ENCODE peak calls at places on chromosomes 3 and 15, in five cellular contexts. T, W, G, Q and K are unnamed samples.

GRCh38 chr3:104069114-104069513 is 1297.6 kb upstream of the ALCAM start:
- DNase-seq in W (no peak), Q (no peak), G (no peak), T (no peak), K (no peak)

GRCh38 chr15:81398910-81399551 is 25.0 kb upstream of the TMC3 start:
- DNase-seq in T (peak), G (no peak), W (no peak), Q (no peak), K (no peak)

GRCh38 chr3:185737020-185737419 is 87.8 kb downstream of the IGF2BP2 start:
- DNase-seq in Q (no peak), G (no peak), T (peak), W (no peak), K (no peak)

GRCh38 chr15:39738998-39739397 is 43.6 kb downstream of the FSIP1 start:
- DNase-seq in T (no peak), Q (no peak), G (no peak), W (no peak), K (no peak)

GRCh38 chr15:76994001-76994400 is 925 bp upstream of the PSTPIP1 start:
- DNase-seq in T (no peak), W (no peak), G (peak), Q (no peak), K (no peak)

GRCh38 chr3:189292667-189293478 is 121.1 kb downstream of the TPRG1 start:
- DNase-seq in T (peak), W (no peak), Q (no peak), G (no peak), K (no peak)

GRCh38 chr15:31858026-31858425 is 172.3 kb upstream of the CHRNA7 start:
- DNase-seq in Q (no peak), W (no peak), T (no peak), G (no peak), K (no peak)

GRCh38 chr15:56871180-56871579 is 47.3 kb upstream of the TCF12 start:
- DNase-seq in Q (no peak), G (no peak), W (no peak), T (peak), K (no peak)

GRCh38 chr3:157130138-157130880 is 29.6 kb downstream of the CCNL1 start:
- DNase-seq in W (peak), G (peak), T (peak), Q (no peak), K (peak)

GRCh38 chr3:14431556-14431927 is 29.1 kb downstream of the SLC6A6 start:
- DNase-seq in G (no peak), W (no peak), Q (no peak), T (no peak), K (no peak)

GRCh38 chr3:18124501-18124900 is 300.6 kb downstream of the SATB1 start:
- DNase-seq in G (no peak), T (peak), W (no peak), Q (no peak), K (no peak)

GRCh38 chr3:52502001-52502400 is 6.9 kb downstream of the STAB1 start:
- DNase-seq in T (no peak), Q (no peak), G (no peak), W (no peak), K (no peak)

GRCh38 chr3:15781131-15781530 is 16.6 kb downstream of the ANKRD28 start:
- DNase-seq in G (no peak), Q (no peak), T (peak), W (no peak), K (no peak)

GRCh38 chr15:82122754-82123400 is 77.1 kb upstream of the MEX3B start:
- DNase-seq in T (peak), W (no peak), G (no peak), Q (no peak), K (no peak)

GRCh38 chr3:100606894-100607512 is 2.4 kb upstream of the ADGRG7 start:
- DNase-seq in W (no peak), G (no peak), Q (no peak), T (no peak), K (no peak)

GRCh38 chr3:133894334-133895207 is 1.1 kb downstream of the RAB6B start:
- DNase-seq in T (no peak), G (no peak), Q (no peak), W (no peak), K (peak)

GRCh38 chr3:134708671-134709070 is 57.8 kb upstream of the KY start:
- DNase-seq in G (no peak), Q (no peak), W (no peak), T (peak), K (no peak)

GRCh38 chr3:13484861-13485590 is 4.9 kb downstream of the HDAC11 start:
- DNase-seq in Q (no peak), T (peak), W (peak), G (peak), K (no peak)

GRCh38 chr3:188927971-188928370 is 243.8 kb upstream of the TPRG1 start:
- DNase-seq in G (no peak), W (no peak), Q (no peak), T (no peak), K (no peak)

GRCh38 chr15:82183121-82184031 is 79.2 kb downstream of the EFL1 start:
- DNase-seq in T (peak), G (no peak), Q (no peak), W (no peak), K (no peak)

GRCh38 chr3:167750273-167750971 is 14.9 kb downstream of the SERPINI1 start:
- DNase-seq in G (peak), Q (peak), W (no peak), T (no peak), K (no peak)

GRCh38 chr3:42094128-42094527 is 3.0 kb downstream of the TRAK1 start:
- DNase-seq in T (no peak), G (no peak), Q (no peak), W (no peak), K (no peak)

GRCh38 chr3:31974454-31974853 is 6.6 kb downstream of the OSBPL10 start:
- DNase-seq in Q (no peak), T (no peak), W (no peak), G (no peak), K (no peak)

GRCh38 chr3:61594144-61594977 is 33.0 kb downstream of the PTPRG start:
- DNase-seq in T (no peak), G (no peak), Q (no peak), W (no peak), K (no peak)

GRCh38 chr3:52393959-52394670 is 50.8 kb downstream of the SEMA3G start:
- DNase-seq in G (no peak), W (no peak), Q (no peak), T (no peak), K (no peak)

GRCh38 chr3:89314454-89314853 is 207.0 kb downstream of the EPHA3 start:
- DNase-seq in G (no peak), W (no peak), T (peak), Q (no peak), K (no peak)

GRCh38 chr3:186806173-186807055 is at the start of gene RFC4:
- DNase-seq in Q (peak), G (peak), T (peak), W (peak), K (peak)

GRCh38 chr15:38864827-38865604 is 300.4 kb upstream of the RASGRP1 start:
- DNase-seq in Q (no peak), T (peak), G (no peak), W (no peak), K (no peak)

GRCh38 chr3:104360038-104360437 is 1006.7 kb upstream of the ALCAM start:
- DNase-seq in W (no peak), Q (no peak), T (no peak), G (no peak), K (no peak)

GRCh38 chr15:52680041-52680391 is 828 bp upstream of the ATOSA start:
- DNase-seq in Q (no peak), G (no peak), W (no peak), T (peak), K (no peak)

GRCh38 chr3:148079370-148079769 is 618.3 kb upstream of the AGTR1 start:
- DNase-seq in T (peak), W (no peak), G (no peak), Q (no peak), K (no peak)

GRCh38 chr15:76503121-76503520 is 166.5 kb downstream of the ISL2 start:
- DNase-seq in Q (no peak), T (no peak), W (no peak), G (no peak), K (no peak)

GRCh38 chr3:40387001-40387894 is at the start of gene ENTPD3:
- DNase-seq in T (no peak), Q (peak), G (peak), W (peak), K (peak)

GRCh38 chr3:73419179-73419803 is 205.4 kb downstream of the PDZRN3 start:
- DNase-seq in T (peak), Q (no peak), W (no peak), G (no peak), K (no peak)

GRCh38 chr15:100725121-100726069 is 123.0 kb downstream of the ASB7 start:
- DNase-seq in T (peak), Q (no peak), W (no peak), G (no peak), K (no peak)

GRCh38 chr3:52596658-52597265 is 60.4 kb downstream of the UQCC5 start:
- DNase-seq in T (no peak), W (no peak), Q (no peak), G (no peak), K (no peak)

GRCh38 chr15:67843571-67844387 is 3.9 kb upstream of the RNU6-1 start:
- DNase-seq in Q (no peak), W (no peak), T (peak), G (no peak), K (no peak)

GRCh38 chr3:144119611-144120010 is 148.0 kb downstream of the DIPK2A start:
- DNase-seq in G (no peak), T (no peak), W (no peak), Q (no peak), K (no peak)

GRCh38 chr3:48410205-48411040 is 19.5 kb downstream of the PLXNB1 start:
- DNase-seq in T (no peak), Q (no peak), G (no peak), W (no peak), K (no peak)

GRCh38 chr15:64697911-64698369 is 77.4 kb downstream of the RBPMS2 start:
- DNase-seq in G (no peak), W (no peak), Q (no peak), T (peak), K (no peak)